ENCODE peak calls at places on chromosomes 16 and 17, in four cellular contexts. P, I, E and T are unnamed samples.

GRCh38 chr16:15879255-15879804 is 9.1 kb downstream of the CEP20 start:
- DNase-seq in P (no peak), I (no peak), E (peak), T (no peak)

GRCh38 chr17:74547736-74548135 is 1.8 kb upstream of the CD300C start:
- DNase-seq in P (no peak), I (no peak), E (no peak), T (no peak)

GRCh38 chr17:77606865-77607210 is 351.7 kb upstream of the TNRC6C start:
- DNase-seq in P (no peak), I (no peak), E (no peak), T (no peak)

GRCh38 chr17:76376318-76377133 is 7.9 kb upstream of the SPHK1 start:
- DNase-seq in P (no peak), I (peak), E (no peak), T (no peak)

GRCh38 chr16:88846088-88846487 is 10.7 kb downstream of the GALNS start:
- DNase-seq in P (no peak), I (no peak), E (no peak), T (no peak)

GRCh38 chr17:29948460-29949185 is 7.2 kb downstream of the EFCAB5 start:
- DNase-seq in P (no peak), I (no peak), E (no peak), T (no peak)

GRCh38 chr17:75490173-75490743 is 25.1 kb downstream of the CASKIN2 start:
- DNase-seq in P (no peak), I (no peak), E (no peak), T (no peak)

GRCh38 chr17:78875331-78875730 is 27.7 kb downstream of the CEP295NL start:
- DNase-seq in P (no peak), I (no peak), E (no peak), T (no peak)

GRCh38 chr17:8807070-8807550 is 7.9 kb upstream of the MFSD6L start:
- DNase-seq in P (no peak), I (no peak), E (no peak), T (no peak)

GRCh38 chr16:17343028-17343427 is 127.7 kb downstream of the XYLT1 start:
- DNase-seq in P (no peak), I (no peak), E (no peak), T (no peak)

GRCh38 chr17:205176-205538 is 23.7 kb upstream of the DOC2B start:
- DNase-seq in P (no peak), I (no peak), E (no peak), T (no peak)

GRCh38 chr16:85484337-85485295 is 128.5 kb upstream of the GSE1 start:
- DNase-seq in P (no peak), I (no peak), E (no peak), T (no peak)

GRCh38 chr17:31935512-31935911 is 1.3 kb upstream of the SUZ12 start:
- DNase-seq in P (no peak), I (no peak), E (no peak), T (no peak)

GRCh38 chr17:12230411-12230810 is 209.7 kb downstream of the MAP2K4 start:
- DNase-seq in P (no peak), I (no peak), E (no peak), T (no peak)

GRCh38 chr17:34623856-34624766 is 44.7 kb downstream of the TMEM132E start:
- DNase-seq in P (no peak), I (no peak), E (no peak), T (no peak)

GRCh38 chr17:77768475-77768874 is 190.0 kb upstream of the TNRC6C start:
- DNase-seq in P (no peak), I (no peak), E (no peak), T (no peak)

GRCh38 chr17:731943-732787 is at the start of gene TLCD3A:
- DNase-seq in P (no peak), I (peak), E (peak), T (peak)

GRCh38 chr16:68754117-68754792 is 17.2 kb downstream of the CDH1 start:
- DNase-seq in P (no peak), I (no peak), E (no peak), T (no peak)